ENCODE peak calls at places on chromosome 15, in four cellular contexts. H, X, T and L are unnamed samples.

GRCh38 chr15:90035095-90035834 is 34.1 kb downstream of the ZNF710 start:
- DNase-seq in H (peak), T (no peak), X (no peak), L (peak)

GRCh38 chr15:66772604-66772966 is 70.5 kb downstream of the SMAD6 start:
- DNase-seq in X (no peak), T (no peak), H (no peak), L (no peak)

GRCh38 chr15:69825941-69826817 is 271.5 kb downstream of the TLE3 start:
- DNase-seq in T (peak), H (no peak), X (no peak), L (no peak)

GRCh38 chr15:73633991-73634495 is 854 bp upstream of the NPTN start:
- DNase-seq in H (peak), T (no peak), X (no peak), L (peak)

GRCh38 chr15:89101302-89102191 is 13.3 kb downstream of the ABHD2 start:
- DNase-seq in X (no peak), T (no peak), H (peak), L (peak)

GRCh38 chr15:62119224-62119925 is 45.7 kb downstream of the C2CD4B start:
- DNase-seq in T (no peak), H (peak), X (no peak), L (peak)

GRCh38 chr15:31300981-31301686 is 25.5 kb upstream of the KLF13 start:
- DNase-seq in T (no peak), H (no peak), X (no peak), L (no peak)

GRCh38 chr15:74438696-74439316 is 5.0 kb upstream of the SEMA7A start:
- DNase-seq in T (peak), H (peak), X (peak), L (peak)

GRCh38 chr15:73388256-73388781 is 19.6 kb upstream of the HCN4 start:
- DNase-seq in H (peak), T (no peak), X (no peak), L (peak)

GRCh38 chr15:96330450-96331140 is at the start of gene NR2F2:
- DNase-seq in T (peak), X (peak), H (peak), L (peak)

GRCh38 chr15:72475674-72476073 is 1.5 kb downstream of the ARIH1 start:
- DNase-seq in T (no peak), H (no peak), X (no peak), L (no peak)

GRCh38 chr15:70217246-70218160 is 119.8 kb upstream of the TLE3 start:
- DNase-seq in X (no peak), T (no peak), H (no peak), L (no peak)

GRCh38 chr15:79954659-79955058 is 16.3 kb downstream of the BCL2A1 start:
- DNase-seq in X (no peak), T (no peak), H (no peak), L (no peak)

GRCh38 chr15:70703483-70703882 is 59.9 kb downstream of the UACA start:
- DNase-seq in H (no peak), X (no peak), T (no peak), L (no peak)

GRCh38 chr15:37550360-37551024 is 383.9 kb upstream of the TMCO5A start:
- DNase-seq in T (no peak), H (no peak), X (no peak), L (no peak)

GRCh38 chr15:80489030-80489594 is 84.9 kb downstream of the ARNT2 start:
- DNase-seq in X (no peak), H (no peak), T (no peak), L (peak)

GRCh38 chr15:81235781-81236507 is 39.3 kb downstream of the IL16 start:
- DNase-seq in T (no peak), X (no peak), H (no peak), L (peak)

GRCh38 chr15:88394553-88395159 is 72.5 kb downstream of the MRPL46 start:
- DNase-seq in T (no peak), H (no peak), X (no peak), L (no peak)

GRCh38 chr15:45199136-45199810 is 11.5 kb upstream of the SHF start:
- DNase-seq in X (peak), H (no peak), T (no peak), L (no peak)

GRCh38 chr15:62218841-62219240 is 53.8 kb upstream of the C2CD4B start:
- DNase-seq in H (no peak), X (no peak), T (no peak), L (no peak)

GRCh38 chr15:91407237-91407889 is 307.3 kb downstream of the SV2B start:
- DNase-seq in X (no peak), T (no peak), H (no peak), L (peak)

GRCh38 chr15:98684441-98684840 is 36.1 kb downstream of the IGF1R start:
- DNase-seq in X (no peak), H (no peak), T (no peak), L (peak)

GRCh38 chr15:92884813-92885461 is 15.2 kb upstream of the CHD2 start:
- DNase-seq in X (no peak), T (no peak), H (no peak), L (peak)

GRCh38 chr15:47997712-47998111 is 123.1 kb upstream of the SLC24A5 start:
- DNase-seq in X (no peak), H (no peak), T (no peak), L (no peak)

GRCh38 chr15:94670436-94671034 is 439.2 kb downstream of the MCTP2 start:
- DNase-seq in X (no peak), H (peak), T (peak), L (peak)

GRCh38 chr15:47409601-47410000 is 307.7 kb upstream of the SEMA6D start:
- DNase-seq in H (no peak), T (no peak), X (no peak), L (peak)

GRCh38 chr15:29612701-29613100 is 209.6 kb downstream of the TJP1 start:
- DNase-seq in T (no peak), X (no peak), H (no peak), L (peak)

GRCh38 chr15:71752604-71753289 is 57.6 kb upstream of the NR2E3 start:
- DNase-seq in T (peak), H (peak), X (no peak), L (peak)

GRCh38 chr15:40291088-40291574 is 8.3 kb upstream of the ANKRD63 start:
- DNase-seq in X (no peak), H (peak), T (peak), L (peak)
- TF ChIP-seq BHLHE40 in X (no peak), H (no peak), T (no peak), L (peak)

GRCh38 chr15:50767332-50767861 is 1.9 kb upstream of the SPPL2A start:
- DNase-seq in H (no peak), X (no peak), T (no peak), L (no peak)
- TF ChIP-seq BHLHE40 in H (no peak), X (no peak), T (no peak), L (no peak)

GRCh38 chr15:85642693-85643058 is 152.0 kb downstream of the KLHL25 start:
- DNase-seq in X (no peak), T (no peak), H (no peak), L (peak)
- TF ChIP-seq BHLHE40 in X (no peak), T (no peak), H (no peak), L (no peak)

GRCh38 chr15:78108300-78109084 is 16.1 kb downstream of the SH2D7 start:
- DNase-seq in X (peak), T (peak), H (peak), L (peak)
- TF ChIP-seq BHLHE40 in X (peak), T (no peak), H (no peak), L (no peak)

GRCh38 chr15:38651328-38652038 is 86.9 kb upstream of the RASGRP1 start:
- DNase-seq in H (no peak), T (no peak), X (no peak), L (no peak)
- TF ChIP-seq BHLHE40 in H (no peak), T (no peak), X (no peak), L (no peak)

DNA sequence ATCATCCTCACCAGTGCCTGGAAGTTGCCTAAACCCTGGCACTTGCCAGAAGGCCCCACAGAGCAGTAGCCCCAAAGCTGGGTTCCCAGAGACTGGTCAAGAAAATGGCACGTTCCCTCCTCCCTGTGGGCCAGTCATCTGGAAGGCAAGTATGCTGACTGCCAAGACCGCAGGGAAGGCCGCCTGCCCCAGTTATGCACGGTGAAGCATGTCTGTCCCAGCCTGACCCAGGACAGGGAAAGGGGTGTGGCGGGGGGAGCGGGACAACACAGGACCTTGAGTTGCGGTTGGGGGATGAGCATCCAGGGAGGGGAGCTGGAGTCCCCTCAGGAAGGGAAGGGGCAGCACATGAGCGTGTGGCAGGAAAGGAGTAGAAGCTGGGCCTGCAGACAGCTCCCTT is 33.0 kb downstream of the RBPMS2 start:
- DNase-seq in H (no peak), T (no peak), X (no peak), L (no peak)
- TF ChIP-seq BHLHE40 in H (no peak), T (no peak), X (no peak), L (no peak)

GRCh38 chr15:65259367-65259781 is 27.3 kb downstream of the PARP16 start:
- DNase-seq in T (no peak), H (no peak), X (no peak), L (no peak)

GRCh38 chr15:65258370-65258769 is 28.3 kb downstream of the PARP16 start:
- DNase-seq in X (no peak), T (no peak), H (no peak), L (no peak)

GRCh38 chr15:65263313-65263712 is 23.4 kb downstream of the PARP16 start:
- DNase-seq in H (no peak), T (no peak), X (no peak), L (peak)

GRCh38 chr15:65254237-65254820 is 32.4 kb downstream of the PARP16 start:
- DNase-seq in H (no peak), T (no peak), X (no peak), L (no peak)

DNA sequence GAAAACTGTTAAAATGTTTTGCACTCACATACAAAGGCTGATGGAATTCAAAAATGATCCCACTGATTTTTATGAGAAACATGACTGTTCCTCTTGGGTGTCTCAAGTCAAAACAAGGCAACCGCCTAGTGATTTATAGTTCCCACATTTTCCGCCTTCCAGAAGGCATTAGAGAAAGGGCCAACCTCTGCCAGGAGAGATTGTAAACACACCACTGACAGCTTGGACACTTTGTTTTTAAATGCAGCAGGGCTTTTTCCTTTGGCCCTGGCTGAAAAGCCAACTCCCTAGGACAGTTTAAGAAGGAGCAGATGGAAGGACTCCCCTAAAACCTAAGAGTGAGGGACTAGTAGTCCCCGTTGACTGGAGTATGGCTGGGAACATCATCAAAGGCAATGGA is 27.8 kb downstream of the PARP16 start:
- DNase-seq in T (no peak), H (no peak), X (no peak), L (no peak)
- TF ChIP-seq BHLHE40 in T (no peak), H (no peak), X (no peak), L (no peak)